ENCODE peak calls at places on chromosomes 2 and 18, in eight cellular contexts. X, L, C, Y, R, Z, V and J are unnamed samples.

GRCh38 chr2:15120578-15120977 is 440.6 kb downstream of the NBAS start:
- DNase-seq in X (no peak), L (no peak), C (no peak), Y (no peak), R (no peak), Z (no peak), V (no peak), J (no peak)

GRCh38 chr2:199757466-199757865 is 93.5 kb downstream of the FTCDNL1 start:
- DNase-seq in X (no peak), L (peak), C (peak), Y (no peak), R (no peak), Z (no peak), V (no peak), J (no peak)

GRCh38 chr2:11434443-11434842 is 31.5 kb downstream of the E2F6 start:
- DNase-seq in X (no peak), L (no peak), C (no peak), Y (no peak), R (no peak), Z (no peak), V (no peak), J (no peak)

GRCh38 chr2:152600051-152600657 is 117.1 kb downstream of the PRPF40A start:
- DNase-seq in X (no peak), L (no peak), C (no peak), Y (no peak), R (no peak), Z (no peak), V (no peak), J (no peak)

GRCh38 chr2:30334738-30335426 is 103.5 kb downstream of the LBH start:
- DNase-seq in X (no peak), L (no peak), C (no peak), Y (no peak), R (peak), Z (no peak), V (no peak), J (no peak)

GRCh38 chr2:164706522-164706921 is 85.2 kb upstream of the GRB14 start:
- DNase-seq in X (no peak), L (peak), C (peak), Y (peak), R (no peak), Z (no peak), V (peak), J (peak)

GRCh38 chr2:141399270-141399669 is 731.5 kb downstream of the LRP1B start:
- DNase-seq in X (no peak), L (peak), C (peak), Y (no peak), R (no peak), Z (no peak), V (peak), J (no peak)

GRCh38 chr2:182852090-182852489 is 14.3 kb downstream of the FRZB start:
- DNase-seq in X (no peak), L (no peak), C (peak), Y (no peak), R (no peak), Z (no peak), V (peak), J (peak)

GRCh38 chr2:238233625-238234024 is 6.2 kb downstream of the HES6 start:
- DNase-seq in X (no peak), L (no peak), C (no peak), Y (no peak), R (no peak), Z (no peak), V (no peak), J (no peak)

GRCh38 chr2:44579136-44579836 is 217.5 kb downstream of the CAMKMT start:
- DNase-seq in X (no peak), L (no peak), C (peak), Y (peak), R (no peak), Z (no peak), V (peak), J (peak)

DNA sequence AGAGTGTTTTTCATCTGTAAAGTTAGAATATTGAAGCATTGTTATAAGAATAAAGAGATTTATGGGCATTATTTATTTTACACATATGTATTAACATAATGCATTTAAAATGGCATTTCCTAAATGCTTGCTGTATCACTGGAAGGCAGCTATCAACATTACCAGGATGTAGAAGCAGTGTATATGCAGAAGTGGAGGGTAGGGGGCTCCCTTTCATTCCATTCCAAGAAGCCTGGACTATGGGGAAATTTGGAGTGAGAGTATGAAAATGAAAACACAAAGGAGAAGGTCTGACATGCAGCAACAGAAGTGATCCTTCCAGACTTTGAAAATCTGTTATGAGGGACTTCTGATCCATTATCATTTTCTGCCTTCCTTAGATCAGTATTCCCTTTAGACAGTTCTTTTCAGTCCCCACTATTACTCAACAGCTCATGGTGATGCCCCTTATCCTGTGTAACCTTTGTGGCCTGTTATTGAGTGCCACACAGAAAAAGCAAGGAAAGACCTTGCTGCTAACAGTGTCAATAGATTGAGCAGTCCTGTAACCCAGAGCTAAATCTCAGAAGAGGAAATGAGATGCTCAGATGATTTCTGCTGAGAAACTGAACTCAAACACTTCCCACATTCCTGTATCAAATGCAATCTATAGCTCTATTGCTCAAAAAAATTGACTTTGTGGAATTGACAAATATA is 216.6 kb downstream of the HNMT start:
- DNase-seq in X (no peak), L (no peak), C (peak), Y (no peak), R (no peak), Z (no peak), V (peak), J (no peak)
- TF ChIP-seq CTCF in X (no peak), L (peak), C (peak), Y (no peak), R (no peak), Z (peak), V (peak), J (no peak)

GRCh38 chr18:55296761-55297160 is 291.2 kb downstream of the TCF4 start:
- DNase-seq in X (no peak), L (no peak), C (peak), Y (no peak), R (no peak), Z (no peak), V (no peak), J (no peak)

GRCh38 chr18:55301196-55301540 is 286.8 kb downstream of the TCF4 start:
- DNase-seq in X (no peak), L (peak), C (peak), Y (no peak), R (no peak), Z (no peak), V (no peak), J (no peak)

GRCh38 chr18:55302337-55302833 is 285.6 kb downstream of the TCF4 start:
- DNase-seq in X (no peak), L (no peak), C (peak), Y (no peak), R (no peak), Z (no peak), V (no peak), J (no peak)

GRCh38 chr18:55301836-55302235 is 286.2 kb downstream of the TCF4 start:
- DNase-seq in X (no peak), L (peak), C (peak), Y (no peak), R (no peak), Z (no peak), V (no peak), J (no peak)

DNA sequence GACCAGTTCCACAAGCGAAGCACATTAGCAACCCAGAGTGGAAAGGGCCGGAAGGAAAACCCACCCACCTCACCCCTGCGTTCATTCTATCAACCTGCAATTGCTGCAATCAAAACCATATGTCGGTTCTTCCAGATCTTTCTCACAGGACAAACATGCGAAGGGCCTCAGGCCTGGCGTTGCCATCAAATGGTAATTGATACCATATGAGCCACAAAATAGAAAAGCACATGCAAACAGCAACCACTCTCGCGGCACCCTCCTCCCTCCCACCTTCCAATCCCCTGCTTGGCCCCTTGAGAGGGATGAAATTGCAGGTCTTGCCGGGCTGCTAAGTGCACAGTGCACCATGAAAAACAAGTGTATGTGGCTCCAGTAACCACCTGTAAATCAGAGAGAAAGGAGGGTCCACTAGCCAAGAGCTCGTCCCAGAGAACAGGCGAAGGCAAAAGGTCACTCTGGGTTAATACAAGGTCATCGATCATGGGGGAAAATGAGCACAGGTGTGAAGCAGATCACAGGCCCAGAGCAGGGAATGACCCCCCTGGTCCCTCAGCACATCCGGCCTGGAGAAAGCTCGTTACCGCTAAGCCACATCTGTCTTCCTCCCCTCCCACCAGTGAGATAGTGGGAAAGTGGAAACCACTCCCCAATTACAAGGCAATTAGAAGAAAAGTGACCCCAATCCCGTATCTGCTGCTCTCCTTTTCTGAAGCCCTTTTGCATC is 287.4 kb downstream of the TCF4 start:
- DNase-seq in X (no peak), L (peak), C (peak), Y (no peak), R (no peak), Z (no peak), V (no peak), J (no peak)
- H3K4me3 ChIP-seq in X (no peak), L (no peak), C (no peak), Y (no peak), R (no peak), Z (no peak), V (no peak), J (no peak)

GRCh38 chr2:142984657-142985056 is 107.2 kb downstream of the KYNU start:
- DNase-seq in X (no peak), L (no peak), C (no peak), Y (no peak), R (no peak), Z (no peak), V (no peak), J (no peak)

GRCh38 chr2:142983174-142983573 is 105.7 kb downstream of the KYNU start:
- DNase-seq in X (no peak), L (no peak), C (no peak), Y (peak), R (no peak), Z (no peak), V (no peak), J (no peak)

GRCh38 chr2:142980246-142981068 is 103.0 kb downstream of the KYNU start:
- DNase-seq in X (no peak), L (peak), C (peak), Y (peak), R (no peak), Z (peak), V (peak), J (peak)

GRCh38 chr2:142975239-142975638 is 97.8 kb downstream of the KYNU start:
- DNase-seq in X (no peak), L (no peak), C (no peak), Y (no peak), R (no peak), Z (no peak), V (no peak), J (peak)

GRCh38 chr2:142981069-142981378 is 103.6 kb downstream of the KYNU start:
- DNase-seq in X (no peak), L (no peak), C (no peak), Y (no peak), R (no peak), Z (no peak), V (no peak), J (no peak)
- TF ChIP-seq CTCF in X (no peak), L (no peak), C (no peak), Y (no peak), R (peak), Z (no peak), V (no peak), J (no peak)

GRCh38 chr18:70046796-70047195 is 99.1 kb upstream of the CD226 start:
- DNase-seq in X (no peak), L (no peak), C (peak), Y (peak), R (no peak), Z (no peak), V (no peak), J (peak)
- H3K4me3 ChIP-seq in X (no peak), L (no peak), C (no peak), Y (peak), R (no peak), Z (no peak), V (no peak), J (no peak)

GRCh38 chr2:160583823-160584537 is 90.4 kb upstream of the RBMS1 start:
- DNase-seq in X (no peak), L (no peak), C (no peak), Y (no peak), R (no peak), Z (no peak), V (no peak), J (no peak)

GRCh38 chr2:160581448-160581847 is 87.8 kb upstream of the RBMS1 start:
- DNase-seq in X (no peak), L (no peak), C (no peak), Y (no peak), R (no peak), Z (no peak), V (no peak), J (no peak)

GRCh38 chr2:160583162-160583522 is 89.5 kb upstream of the RBMS1 start:
- DNase-seq in X (no peak), L (peak), C (no peak), Y (no peak), R (no peak), Z (peak), V (peak), J (no peak)

GRCh38 chr2:160582481-160583161 is 89.0 kb upstream of the RBMS1 start:
- DNase-seq in X (no peak), L (peak), C (peak), Y (no peak), R (no peak), Z (peak), V (peak), J (peak)

DNA sequence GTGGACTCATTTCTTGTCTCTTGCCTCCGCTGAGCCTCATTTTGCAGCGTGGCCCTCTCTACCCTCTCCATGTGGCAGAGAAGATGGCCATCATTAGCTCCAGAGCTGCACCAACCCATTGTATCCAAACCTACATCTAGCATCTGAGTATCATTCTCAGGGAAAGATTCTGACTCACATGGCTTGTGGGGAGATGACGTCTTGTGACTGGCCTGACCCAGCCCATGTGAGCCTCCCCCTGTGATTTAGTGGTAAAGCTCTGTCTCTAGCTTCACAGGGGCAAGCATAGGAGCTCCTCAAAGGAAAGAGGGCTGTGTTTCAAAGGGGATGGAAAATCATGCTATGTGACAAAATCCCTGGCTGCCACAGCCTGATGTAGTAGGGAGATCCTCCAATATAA is 87.4 kb upstream of the RBMS1 start:
- DNase-seq in X (no peak), L (peak), C (peak), Y (peak), R (no peak), Z (no peak), V (no peak), J (peak)
- TF ChIP-seq CTCF in X (no peak), L (no peak), C (no peak), Y (no peak), R (no peak), Z (no peak), V (no peak), J (no peak)

GRCh38 chr2:219253753-219254589 is at the start of gene TUBA4A:
- DNase-seq in X (peak), L (peak), C (peak), Y (peak), R (peak), Z (no peak), V (peak), J (peak)

GRCh38 chr2:219252084-219252483 is 959 bp upstream of the TUBA4B start:
- DNase-seq in X (no peak), L (no peak), C (no peak), Y (peak), R (no peak), Z (no peak), V (peak), J (peak)

GRCh38 chr2:219251656-219252055 is 1.4 kb upstream of the TUBA4B start:
- DNase-seq in X (no peak), L (no peak), C (no peak), Y (no peak), R (no peak), Z (no peak), V (no peak), J (peak)

GRCh38 chr2:219252900-219253752 is at the start of gene TUBA4B:
- DNase-seq in X (no peak), L (no peak), C (no peak), Y (peak), R (peak), Z (no peak), V (peak), J (peak)

GRCh38 chr2:219252570-219252899 is 508 bp upstream of the TUBA4B start:
- DNase-seq in X (no peak), L (no peak), C (no peak), Y (no peak), R (peak), Z (no peak), V (no peak), J (peak)
- H3K4me3 ChIP-seq in X (peak), L (peak), C (peak), Y (peak), R (peak), Z (peak), V (peak), J (peak)

DNA sequence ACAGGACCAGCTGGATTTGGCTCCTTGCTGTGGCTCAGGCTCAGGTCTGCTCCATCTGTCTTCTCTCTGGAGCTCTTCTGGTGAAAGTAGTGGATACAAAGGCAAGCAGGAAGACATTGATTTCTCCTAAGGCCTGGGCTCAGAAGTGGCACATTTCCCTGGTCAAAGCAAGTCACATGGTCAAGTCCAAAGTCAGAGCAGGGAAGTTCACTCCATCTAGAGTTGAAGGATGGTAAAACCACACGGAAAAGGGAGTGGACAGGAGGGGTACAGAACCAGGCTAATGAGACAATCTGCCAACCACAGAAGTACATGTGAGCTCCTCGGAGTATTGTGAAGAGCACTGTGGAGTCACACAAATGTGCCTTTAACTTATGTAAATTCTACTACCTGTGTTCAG is 66.1 kb downstream of the MARCO start:
- DNase-seq in X (no peak), L (no peak), C (peak), Y (peak), R (peak), Z (no peak), V (peak), J (no peak)
- TF ChIP-seq CTCF in X (no peak), L (no peak), C (peak), Y (peak), R (no peak), Z (no peak), V (peak), J (no peak)

GRCh38 chr2:10120938-10121574 is 1.5 kb upstream of the RRM2 start:
- DNase-seq in X (no peak), L (peak), C (peak), Y (peak), R (no peak), Z (no peak), V (peak), J (peak)
- H3K4me3 ChIP-seq in X (peak), L (peak), C (peak), Y (peak), R (peak), Z (peak), V (peak), J (peak)

GRCh38 chr18:27608742-27609141 is 423.6 kb upstream of the CHST9 start:
- DNase-seq in X (no peak), L (no peak), C (peak), Y (no peak), R (no peak), Z (no peak), V (peak), J (peak)
- TF ChIP-seq CTCF in X (no peak), L (peak), C (peak), Y (peak), R (no peak), Z (peak), V (peak), J (peak)